ENCODE peak calls at places on chromosomes 13 and 19, in seven cellular contexts. C is ovary, S is HCT116, I is breast epithelium, W is body of pancreas, L is uterus, J is IMR-90. U is an unnamed sample.

GRCh38 chr13:108981407-108981806 is 352.0 kb downstream of the MYO16 start:
- DNase-seq in L (no peak), S (no peak), J (no peak), I (no peak), W (no peak), C (no peak), U (no peak)

GRCh38 chr13:96238241-96238640 is 148.3 kb downstream of the HS6ST3 start:
- DNase-seq in I (no peak), S (no peak), J (no peak), W (no peak), L (no peak), C (no peak), U (no peak)

GRCh38 chr13:48976677-48977625 is 1.2 kb downstream of the FNDC3A start:
- DNase-seq in I (no peak), W (peak; percentile 94), C (no peak), L (no peak), J (no peak), S (no peak), U (peak; percentile 66)

GRCh38 chr19:12346896-12347295 is 13.5 kb upstream of the ZNF563 start:
- DNase-seq in L (no peak), S (no peak), I (no peak), J (no peak), C (no peak), W (no peak), U (no peak)

GRCh38 chr19:16273005-16273404 is 51.6 kb upstream of the KLF2 start:
- DNase-seq in L (no peak), S (no peak), W (no peak), C (no peak), J (no peak), I (peak; percentile 43), U (no peak)

GRCh38 chr19:23415561-23416191 is 20.4 kb upstream of the ZNF91 start:
- DNase-seq in W (peak; percentile 20), I (no peak), C (no peak), J (no peak), L (no peak), S (no peak), U (peak; percentile 82)

GRCh38 chr19:30733826-30734550 is 361.8 kb downstream of the ZNF536 start:
- DNase-seq in C (peak; percentile 31), I (no peak), L (peak; percentile 49), W (no peak), J (no peak), S (no peak), U (no peak)

GRCh38 chr13:54433511-54434206 is 1405.0 kb downstream of the OLFM4 start:
- DNase-seq in J (no peak), W (peak; percentile 79), L (no peak), I (no peak), C (no peak), S (no peak), U (peak; percentile 47)

GRCh38 chr19:33241530-33242101 is 16.0 kb upstream of the SLC7A10 start:
- DNase-seq in L (peak; percentile 28), C (no peak), J (no peak), W (peak; percentile 28), I (no peak), S (no peak), U (peak; percentile 18)

GRCh38 chr13:46071590-46072249 is 19.2 kb upstream of the ZC3H13 start:
- DNase-seq in J (no peak), S (no peak), I (no peak), L (no peak), W (no peak), C (no peak), U (no peak)

GRCh38 chr19:19627716-19628498 is at the start of gene LPAR2:
- DNase-seq in I (peak; percentile 50), C (peak; percentile 51), L (no peak), W (peak; percentile 73), S (peak; percentile 24), J (no peak), U (peak; percentile 90)

GRCh38 chr19:49613374-49613773 is 22.4 kb downstream of the PRR12 start:
- DNase-seq in I (no peak), C (no peak), L (no peak), S (no peak), J (no peak), W (peak; percentile 33), U (no peak)

GRCh38 chr19:7657047-7657779 is 11.6 kb upstream of the RETN start:
- DNase-seq in W (peak; percentile 52), L (no peak), J (no peak), I (no peak), C (no peak), S (no peak), U (no peak)

GRCh38 chr19:1450735-1451669 is 1.1 kb downstream of the APC2 start:
- DNase-seq in C (no peak), J (no peak), I (no peak), L (no peak), S (no peak), W (no peak), U (no peak)

GRCh38 chr13:40477623-40478608 is 188.5 kb downstream of the FOXO1 start:
- DNase-seq in I (no peak), W (peak; percentile 53), S (no peak), L (peak; percentile 45), J (no peak), C (peak; percentile 35), U (no peak)

GRCh38 chr13:35549481-35549880 is 73.0 kb upstream of the MAB21L1 start:
- DNase-seq in S (no peak), W (no peak), L (no peak), I (no peak), J (peak; percentile 43), C (no peak), U (no peak)

GRCh38 chr13:28503182-28503980 is 8.5 kb upstream of the FLT1 start:
- DNase-seq in S (no peak), J (peak; percentile 29), C (no peak), L (no peak), I (no peak), W (no peak), U (no peak)

GRCh38 chr19:55638864-55639359 is 1.9 kb upstream of the ZNF580 start:
- DNase-seq in L (no peak), I (no peak), W (no peak), C (no peak), S (no peak), J (peak; percentile 21), U (peak; percentile 50)

GRCh38 chr19:977058-977464 is 7.1 kb upstream of the WDR18 start:
- DNase-seq in S (no peak), I (no peak), J (no peak), L (no peak), C (no peak), W (no peak), U (no peak)

GRCh38 chr19:46081928-46082727 is 41.3 kb upstream of the IGFL4 start:
- DNase-seq in C (no peak), I (no peak), S (peak; percentile 48), J (peak; percentile 67), L (peak; percentile 30), W (peak; percentile 41), U (no peak)

GRCh38 chr13:41905600-41906254 is 55.2 kb downstream of the VWA8 start:
- DNase-seq in S (peak; percentile 34), C (no peak), W (no peak), L (no peak), J (peak; percentile 48), I (no peak), U (no peak)

GRCh38 chr13:30334663-30335386 is 27.5 kb upstream of the KATNAL1 start:
- DNase-seq in S (peak; percentile 59), I (no peak), C (no peak), J (peak; percentile 4), W (peak; percentile 38), L (no peak), U (no peak)

GRCh38 chr19:13751436-13751835 is 12.9 kb upstream of the MRI1 start:
- DNase-seq in I (no peak), L (no peak), W (no peak), J (no peak), C (no peak), S (no peak), U (no peak)
- H3K36me3 ChIP-seq in I (no peaks in the 10 kb centered on the region), L (no peaks in the 10 kb centered on the region), W (peaks cover 14% of the 10 kb centered on the region), J (peaks cover 36% of the 10 kb centered on the region), C (no peaks in the 10 kb centered on the region), S (peaks cover 12% of the 10 kb centered on the region), U (peaks cover 3% of the 10 kb centered on the region)

GRCh38 chr19:42560731-42561130 is 32.5 kb upstream of the CEACAM1 start:
- DNase-seq in L (no peak), S (no peak), I (no peak), W (no peak), C (no peak), J (no peak), U (no peak)
- TF ChIP-seq POLR2A in L (no peak), S (no peak), I (no peak), W (no peak), C (no peak), J (no peak), U (no peak)

GRCh38 chr19:38081547-38082255 is 142.3 kb downstream of the DPF1 start:
- DNase-seq in W (no peak), I (no peak), L (no peak), C (no peak), S (no peak), J (no peak), U (no peak)

GRCh38 chr19:38082256-38083118 is 141.5 kb downstream of the DPF1 start:
- DNase-seq in S (no peak), W (no peak), I (no peak), C (no peak), J (no peak), L (no peak), U (no peak)

GRCh38 chr19:38076337-38076736 is 147.7 kb downstream of the DPF1 start:
- DNase-seq in J (no peak), C (no peak), W (peak; percentile 9), L (no peak), S (no peak), I (no peak), U (no peak)

GRCh38 chr19:38078302-38078930 is 145.6 kb downstream of the DPF1 start:
- DNase-seq in L (no peak), J (no peak), W (no peak), I (no peak), C (no peak), S (no peak), U (no peak)

DNA sequence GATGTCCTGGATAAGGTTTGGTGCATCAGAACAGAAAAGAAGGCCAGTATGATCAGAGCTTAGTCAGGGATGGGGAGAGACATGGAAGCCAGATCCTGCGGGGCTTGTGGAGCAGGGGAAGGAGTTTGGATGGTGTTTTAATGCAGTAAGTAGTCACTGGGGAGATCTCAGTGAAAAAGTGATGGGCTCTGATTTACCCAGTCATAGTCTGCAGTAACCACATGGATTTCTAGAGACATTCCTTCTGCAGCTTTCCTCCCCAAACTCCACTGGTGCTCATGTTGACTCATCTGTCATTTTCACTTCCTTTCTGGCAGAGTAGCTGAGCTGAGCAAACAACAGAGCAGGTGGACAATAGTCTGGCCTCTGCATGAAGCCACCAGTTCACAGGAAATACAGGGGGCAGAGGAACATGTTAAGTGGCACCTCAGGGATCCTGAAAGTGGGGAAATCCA is 144.1 kb downstream of the DPF1 start:
- DNase-seq in S (no peak), J (peak; percentile 95), I (no peak), L (no peak), W (peak; percentile 50), C (no peak), U (no peak)
- H3K27ac ChIP-seq in S (no peak overlapping the region), J (no peak overlapping the region), I (peak overlapping the region; percentile 7), L (no peak overlapping the region), W (no peak overlapping the region), C (no peak overlapping the region), U (no peak overlapping the region)

DNA sequence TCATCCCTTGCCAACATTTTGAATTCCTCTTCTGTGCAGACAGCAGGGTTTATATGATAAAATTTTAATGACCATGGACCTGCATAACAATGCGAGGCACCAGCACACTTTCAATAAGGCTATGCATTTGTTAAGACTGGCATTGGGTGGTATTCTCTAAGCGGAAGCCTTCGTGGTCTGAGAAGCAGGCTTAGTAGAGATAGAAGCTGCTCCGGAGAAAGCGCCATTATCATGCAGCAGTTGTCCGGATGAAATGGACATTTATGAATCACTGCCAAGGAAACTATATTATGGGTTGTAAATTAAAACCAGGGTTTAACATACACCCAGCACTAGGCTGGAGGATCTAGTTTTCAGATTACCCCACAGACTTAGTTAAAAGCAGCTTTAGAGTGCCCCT is 193.4 kb downstream of the PCDH9 start:
- DNase-seq in W (no peak), S (no peak), C (no peak), I (no peak), L (no peak), J (no peak), U (no peak)
- H3K36me3 ChIP-seq in W (no peaks in the 10 kb centered on the region), S (no peaks in the 10 kb centered on the region), C (no peaks in the 10 kb centered on the region), I (no peaks in the 10 kb centered on the region), L (no peaks in the 10 kb centered on the region), J (no peaks in the 10 kb centered on the region), U (no peaks in the 10 kb centered on the region)